ENCODE peak calls at places on chromosomes 7 and 10, in five cellular contexts. L is upper lobe of left lung; R is tibial artery; I is CD8-positive, alpha-beta T cell; A is CD8-positive, alpha-beta memory T cell. F is an unnamed sample.

GRCh38 chr10:4767033-4767814 is 58.8 kb upstream of the AKR1E2 start:
- DNase-seq in L (no peak), R (peak; percentile 28), I (no peak), A (no peak), F (peak; percentile 63)

GRCh38 chr10:9596368-9596920 is 1421.2 kb upstream of the CELF2 start:
- DNase-seq in L (no peak), R (no peak), I (no peak), A (no peak), F (peak; percentile 93)

GRCh38 chr10:72935358-72935757 is 19.2 kb downstream of the PLA2G12B start:
- DNase-seq in L (no peak), R (no peak), I (no peak), A (no peak), F (peak; percentile 55)

GRCh38 chr10:121637437-121637836 is 39.2 kb upstream of the FGFR2 start:
- DNase-seq in L (no peak), R (no peak), I (no peak), A (no peak), F (no peak)

GRCh38 chr7:158811461-158811860 is 17.8 kb downstream of the ESYT2 start:
- DNase-seq in L (no peak), R (peak; percentile 50), I (no peak), A (no peak), F (peak; percentile 79)

GRCh38 chr7:157129200-157129599 is 9.5 kb upstream of the UBE3C start:
- DNase-seq in L (no peak), R (no peak), I (no peak), A (no peak), F (no peak)

GRCh38 chr7:19932549-19933249 is 159.3 kb upstream of the TMEM196 start:
- DNase-seq in L (no peak), R (no peak), I (no peak), A (no peak), F (no peak)

GRCh38 chr7:158422551-158423189 is 165.0 kb downstream of the PTPRN2 start:
- DNase-seq in L (no peak), R (no peak), I (no peak), A (no peak), F (no peak)

GRCh38 chr7:27172388-27172774 is 1.7 kb downstream of the HOXA10 start:
- DNase-seq in L (no peak), R (peak; percentile 34), I (no peak), A (no peak), F (no peak)

GRCh38 chr10:96585726-96586418 is 940 bp downstream of the TM9SF3 start:
- DNase-seq in L (no peak), R (no peak), I (no peak), A (peak; percentile 8), F (peak; percentile 14)

GRCh38 chr10:86536294-86536861 is 14.8 kb upstream of the WAPL start:
- DNase-seq in L (peak; percentile 84), R (no peak), I (peak; percentile 38), A (peak; percentile 41), F (no peak)
- H3K4me3 ChIP-seq in L (no peak overlapping the region), R (peak overlapping the region; percentile 45), I (peak overlapping the region; percentile 46), A (peak overlapping the region; percentile 47), F (no peak overlapping the region)

GRCh38 chr10:68353537-68353936 is 20.8 kb upstream of the PBLD start:
- DNase-seq in L (no peak), R (no peak), I (no peak), A (no peak), F (no peak)
- H3K36me3 ChIP-seq in L (peaks cover 80% of the 10 kb centered on the region), R (peaks cover 69% of the 10 kb centered on the region), I (peaks cover 4% of the 10 kb centered on the region), A (peaks cover 4% of the 10 kb centered on the region), F (peaks cover 5% of the 10 kb centered on the region)

GRCh38 chr7:5237286-5237685 is 45.5 kb upstream of the SLC29A4 start:
- DNase-seq in L (peak; percentile 77), R (peak; percentile 68), I (no peak), A (no peak), F (no peak)
- H3K4me3 ChIP-seq in L (no peak overlapping the region), R (no peak overlapping the region), I (no peak overlapping the region), A (no peak overlapping the region), F (no peak overlapping the region)

DNA sequence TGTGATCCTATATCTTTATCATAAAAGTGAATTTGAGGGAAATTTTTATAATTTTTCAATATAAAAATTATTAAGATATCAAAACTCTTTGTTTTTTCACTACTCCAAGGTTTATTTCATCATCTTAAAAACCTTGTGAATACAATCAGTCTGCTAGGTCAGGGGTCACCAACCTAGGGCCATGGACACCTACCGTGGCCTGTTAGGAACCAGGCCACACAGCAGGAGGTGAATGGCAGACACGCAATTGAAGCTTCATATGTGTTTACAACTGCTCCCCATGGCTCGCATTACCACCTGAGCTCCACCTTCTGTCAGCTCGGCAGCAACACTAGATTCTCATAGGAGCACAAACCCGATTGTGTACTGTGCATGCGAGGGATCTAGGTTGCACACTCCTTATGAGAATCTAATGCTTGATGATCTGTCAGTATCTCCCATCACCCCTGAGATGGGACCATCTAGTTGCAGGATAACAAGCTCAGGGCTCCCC is 271.2 kb upstream of the C7orf33 start:
- DNase-seq in L (no peak), R (no peak), I (no peak), A (no peak), F (no peak)
- H3K36me3 ChIP-seq in L (no peaks in the 10 kb centered on the region), R (no peaks in the 10 kb centered on the region), I (no peaks in the 10 kb centered on the region), A (no peaks in the 10 kb centered on the region), F (no peaks in the 10 kb centered on the region)

DNA sequence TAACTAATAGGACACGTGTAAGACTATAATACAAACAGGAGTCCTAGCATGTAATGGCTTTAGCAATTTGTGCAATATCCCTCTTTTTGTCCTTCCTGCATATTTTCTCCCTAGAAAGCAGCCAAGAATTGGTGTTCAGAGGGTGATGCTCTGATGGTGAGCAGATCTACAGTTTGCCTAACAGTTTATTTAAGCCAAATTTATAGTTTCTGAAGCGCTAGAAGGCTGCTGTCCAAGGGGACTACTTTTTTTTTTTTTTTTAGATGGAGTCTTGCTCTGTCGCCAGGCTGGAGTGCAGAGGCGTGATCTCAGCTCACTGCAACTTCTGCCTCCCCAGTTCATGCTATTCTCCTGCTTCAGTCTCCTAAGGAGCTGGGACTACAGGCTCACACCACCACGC is 18.9 kb upstream of the FAS start:
- DNase-seq in L (no peak), R (no peak), I (no peak), A (no peak), F (no peak)
- H3K4me3 ChIP-seq in L (no peak overlapping the region), R (peak overlapping the region; percentile 19), I (no peak overlapping the region), A (no peak overlapping the region), F (no peak overlapping the region)

GRCh38 chr10:114483575-114483974 is 79.3 kb upstream of the AFAP1L2 start:
- DNase-seq in L (no peak), R (no peak), I (no peak), A (no peak), F (no peak)
- H3K36me3 ChIP-seq in L (peaks cover 29% of the 10 kb centered on the region), R (no peaks in the 10 kb centered on the region), I (peaks cover 55% of the 10 kb centered on the region), A (peaks cover 31% of the 10 kb centered on the region), F (peaks cover 33% of the 10 kb centered on the region)

GRCh38 chr10:117167346-117168134 is 29.5 kb upstream of the VAX1 start:
- DNase-seq in L (peak; percentile 60), R (no peak), I (no peak), A (no peak), F (no peak)
- H3K4me3 ChIP-seq in L (no peak overlapping the region), R (no peak overlapping the region), I (no peak overlapping the region), A (peak overlapping the region; percentile 28), F (peak overlapping the region; percentile 19)

DNA sequence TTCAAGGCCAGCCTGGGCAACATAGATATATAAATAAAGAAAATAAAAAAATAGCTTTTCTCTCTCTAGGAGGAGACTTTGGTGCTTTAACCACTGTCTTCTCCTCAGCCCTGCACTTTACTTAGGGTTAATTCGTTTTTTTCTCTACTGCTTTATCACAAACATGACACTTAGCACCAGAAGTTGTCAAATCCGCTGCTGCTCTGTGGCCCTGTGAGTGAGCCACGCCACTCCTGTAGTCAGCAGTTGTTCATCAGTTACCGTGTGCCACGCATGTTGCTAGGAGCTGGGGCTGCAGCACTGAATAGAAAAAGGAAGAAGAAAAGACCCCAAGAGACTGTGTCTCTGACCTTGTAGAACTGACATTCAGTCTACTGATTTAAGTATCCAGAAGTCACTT is 232.6 kb downstream of the CELF2 start:
- DNase-seq in L (no peak), R (no peak), I (no peak), A (no peak), F (no peak)
- H3K36me3 ChIP-seq in L (peaks cover 34% of the 10 kb centered on the region), R (peaks cover 30% of the 10 kb centered on the region), I (peaks cover 55% of the 10 kb centered on the region), A (peaks cover 45% of the 10 kb centered on the region), F (no peaks in the 10 kb centered on the region)

GRCh38 chr10:123889821-123890220 is 1.8 kb downstream of the CPXM2 start:
- DNase-seq in L (no peak), R (no peak), I (no peak), A (no peak), F (no peak)
- H3K4me3 ChIP-seq in L (no peak overlapping the region), R (peak overlapping the region; percentile 86), I (no peak overlapping the region), A (no peak overlapping the region), F (no peak overlapping the region)

F was measured in bronchial epithelial cell.